ENCODE peak calls at places on chromosomes 13 and 19, in seven cellular contexts. One of them, this sample, is unnamed.

GRCh38 chr13:67943116-67943515 is 713.0 kb upstream of the PCDH9 start:
- DNase-seq in stomach: no peak
- DNase-seq in HFF-Myc: no peak
- DNase-seq in fibroblast of pulmonary artery: no peak
- DNase-seq in dorsolateral prefrontal cortex: no peak
- DNase-seq in astrocyte of the spinal cord: peak
- DNase-seq in thoracic aorta: no peak
- DNase-seq in this sample: no peak

GRCh38 chr13:73984949-73985691 is 149.1 kb downstream of the KLF12 start:
- DNase-seq in fibroblast of pulmonary artery: peak
- DNase-seq in HFF-Myc: no peak
- DNase-seq in thoracic aorta: no peak
- DNase-seq in astrocyte of the spinal cord: no peak
- DNase-seq in dorsolateral prefrontal cortex: no peak
- DNase-seq in stomach: no peak
- DNase-seq in this sample: no peak

GRCh38 chr13:51849145-51850101 is 4.4 kb upstream of the TMEM272 start:
- DNase-seq in dorsolateral prefrontal cortex: no peak
- DNase-seq in astrocyte of the spinal cord: peak
- DNase-seq in fibroblast of pulmonary artery: peak
- DNase-seq in HFF-Myc: no peak
- DNase-seq in stomach: no peak
- DNase-seq in thoracic aorta: no peak
- DNase-seq in this sample: peak

GRCh38 chr13:75458696-75459422 is 23.1 kb downstream of the TBC1D4 start:
- DNase-seq in thoracic aorta: no peak
- DNase-seq in HFF-Myc: no peak
- DNase-seq in fibroblast of pulmonary artery: no peak
- DNase-seq in dorsolateral prefrontal cortex: no peak
- DNase-seq in stomach: peak
- DNase-seq in astrocyte of the spinal cord: no peak
- DNase-seq in this sample: no peak

GRCh38 chr19:18435848-18436631 is 1.9 kb downstream of the ISYNA1 start:
- DNase-seq in fibroblast of pulmonary artery: no peak
- DNase-seq in stomach: no peak
- DNase-seq in HFF-Myc: no peak
- DNase-seq in dorsolateral prefrontal cortex: no peak
- DNase-seq in thoracic aorta: no peak
- DNase-seq in astrocyte of the spinal cord: no peak
- DNase-seq in this sample: no peak

GRCh38 chr13:91242652-91243051 is 104.8 kb upstream of the MIR17HG start:
- DNase-seq in thoracic aorta: no peak
- DNase-seq in stomach: no peak
- DNase-seq in fibroblast of pulmonary artery: no peak
- DNase-seq in HFF-Myc: no peak
- DNase-seq in astrocyte of the spinal cord: peak
- DNase-seq in dorsolateral prefrontal cortex: no peak
- DNase-seq in this sample: no peak

GRCh38 chr13:98171806-98172569 is 5.1 kb downstream of the RNF113B start:
- DNase-seq in dorsolateral prefrontal cortex: no peak
- DNase-seq in astrocyte of the spinal cord: peak
- DNase-seq in HFF-Myc: no peak
- DNase-seq in fibroblast of pulmonary artery: peak
- DNase-seq in thoracic aorta: no peak
- DNase-seq in stomach: peak
- DNase-seq in this sample: peak

GRCh38 chr13:73521970-73522549 is 463.3 kb downstream of the KLF5 start:
- DNase-seq in thoracic aorta: no peak
- DNase-seq in stomach: no peak
- DNase-seq in fibroblast of pulmonary artery: no peak
- DNase-seq in dorsolateral prefrontal cortex: no peak
- DNase-seq in HFF-Myc: no peak
- DNase-seq in astrocyte of the spinal cord: no peak
- DNase-seq in this sample: no peak

GRCh38 chr19:41887711-41888382 is 4.9 kb downstream of the ARHGEF1 start:
- DNase-seq in HFF-Myc: no peak
- DNase-seq in fibroblast of pulmonary artery: peak
- DNase-seq in astrocyte of the spinal cord: peak
- DNase-seq in dorsolateral prefrontal cortex: peak
- DNase-seq in thoracic aorta: no peak
- DNase-seq in stomach: peak
- DNase-seq in this sample: no peak

GRCh38 chr13:99572131-99572530 is 70.9 kb downstream of the TM9SF2 start:
- DNase-seq in thoracic aorta: no peak
- DNase-seq in HFF-Myc: no peak
- DNase-seq in stomach: no peak
- DNase-seq in fibroblast of pulmonary artery: peak
- DNase-seq in dorsolateral prefrontal cortex: no peak
- DNase-seq in astrocyte of the spinal cord: no peak
- DNase-seq in this sample: no peak

GRCh38 chr13:109750376-109750775 is 36.0 kb downstream of the IRS2 start:
- DNase-seq in astrocyte of the spinal cord: no peak
- DNase-seq in fibroblast of pulmonary artery: no peak
- DNase-seq in thoracic aorta: no peak
- DNase-seq in dorsolateral prefrontal cortex: no peak
- DNase-seq in stomach: no peak
- DNase-seq in HFF-Myc: no peak
- DNase-seq in this sample: no peak

GRCh38 chr19:12843999-12844732 is 5.9 kb downstream of the MAST1 start:
- DNase-seq in dorsolateral prefrontal cortex: no peak
- DNase-seq in thoracic aorta: no peak
- DNase-seq in astrocyte of the spinal cord: no peak
- DNase-seq in fibroblast of pulmonary artery: no peak
- DNase-seq in stomach: no peak
- DNase-seq in HFF-Myc: no peak
- DNase-seq in this sample: no peak

GRCh38 chr19:20247016-20247683 is 80.1 kb downstream of the ZNF486 start:
- DNase-seq in thoracic aorta: no peak
- DNase-seq in dorsolateral prefrontal cortex: peak
- DNase-seq in fibroblast of pulmonary artery: peak
- DNase-seq in stomach: peak
- DNase-seq in HFF-Myc: no peak
- DNase-seq in astrocyte of the spinal cord: no peak
- DNase-seq in this sample: no peak

GRCh38 chr19:56746367-56746766 is 74.8 kb upstream of the ZNF835 start:
- DNase-seq in stomach: no peak
- DNase-seq in fibroblast of pulmonary artery: no peak
- DNase-seq in dorsolateral prefrontal cortex: no peak
- DNase-seq in HFF-Myc: no peak
- DNase-seq in astrocyte of the spinal cord: no peak
- DNase-seq in thoracic aorta: no peak
- DNase-seq in this sample: no peak

GRCh38 chr19:35288331-35288730 is 3.6 kb upstream of the MAG start:
- DNase-seq in HFF-Myc: no peak
- DNase-seq in dorsolateral prefrontal cortex: no peak
- DNase-seq in astrocyte of the spinal cord: no peak
- DNase-seq in fibroblast of pulmonary artery: no peak
- DNase-seq in thoracic aorta: no peak
- DNase-seq in stomach: no peak
- DNase-seq in this sample: no peak

GRCh38 chr19:35281303-35281702 is 1.0 kb upstream of the HAMP start:
- DNase-seq in dorsolateral prefrontal cortex: no peak
- DNase-seq in HFF-Myc: no peak
- DNase-seq in astrocyte of the spinal cord: no peak
- DNase-seq in stomach: no peak
- DNase-seq in thoracic aorta: no peak
- DNase-seq in fibroblast of pulmonary artery: no peak
- DNase-seq in this sample: no peak

GRCh38 chr19:35287713-35288112 is 4.2 kb upstream of the MAG start:
- DNase-seq in astrocyte of the spinal cord: no peak
- DNase-seq in fibroblast of pulmonary artery: no peak
- DNase-seq in dorsolateral prefrontal cortex: no peak
- DNase-seq in thoracic aorta: no peak
- DNase-seq in HFF-Myc: no peak
- DNase-seq in stomach: no peak
- DNase-seq in this sample: no peak

GRCh38 chr19:35279985-35280821 is 2.1 kb upstream of the HAMP start:
- DNase-seq in astrocyte of the spinal cord: no peak
- DNase-seq in thoracic aorta: no peak
- DNase-seq in stomach: no peak
- DNase-seq in fibroblast of pulmonary artery: no peak
- DNase-seq in HFF-Myc: no peak
- DNase-seq in dorsolateral prefrontal cortex: no peak
- DNase-seq in this sample: no peak

GRCh38 chr19:35284153-35285140 is 2.1 kb downstream of the HAMP start:
- DNase-seq in thoracic aorta: no peak
- DNase-seq in stomach: no peak
- DNase-seq in HFF-Myc: no peak
- DNase-seq in astrocyte of the spinal cord: no peak
- DNase-seq in fibroblast of pulmonary artery: no peak
- DNase-seq in dorsolateral prefrontal cortex: no peak
- DNase-seq in this sample: no peak
- TF ChIP-seq CTCF in thoracic aorta: no peak
- TF ChIP-seq CTCF in stomach: no peak
- TF ChIP-seq CTCF in HFF-Myc: no peak
- TF ChIP-seq CTCF in astrocyte of the spinal cord: no peak
- TF ChIP-seq CTCF in fibroblast of pulmonary artery: no peak
- TF ChIP-seq CTCF in dorsolateral prefrontal cortex: no peak
- TF ChIP-seq CTCF in this sample: no peak

GRCh38 chr19:10655457-10656312 is 1.5 kb downstream of the ILF3 start:
- DNase-seq in HFF-Myc: no peak
- DNase-seq in astrocyte of the spinal cord: peak
- DNase-seq in fibroblast of pulmonary artery: peak
- DNase-seq in dorsolateral prefrontal cortex: no peak
- DNase-seq in thoracic aorta: no peak
- DNase-seq in stomach: no peak
- DNase-seq in this sample: peak
- TF ChIP-seq CTCF in HFF-Myc: no peak
- TF ChIP-seq CTCF in astrocyte of the spinal cord: no peak
- TF ChIP-seq CTCF in fibroblast of pulmonary artery: no peak
- TF ChIP-seq CTCF in dorsolateral prefrontal cortex: no peak
- TF ChIP-seq CTCF in thoracic aorta: no peak
- TF ChIP-seq CTCF in stomach: no peak
- TF ChIP-seq CTCF in this sample: peak

GRCh38 chr13:95341441-95341840 is 40.2 kb upstream of the ABCC4 start:
- DNase-seq in fibroblast of pulmonary artery: no peak
- DNase-seq in thoracic aorta: no peak
- DNase-seq in HFF-Myc: no peak
- DNase-seq in astrocyte of the spinal cord: no peak
- DNase-seq in stomach: no peak
- DNase-seq in dorsolateral prefrontal cortex: no peak
- DNase-seq in this sample: no peak
- TF ChIP-seq CTCF in fibroblast of pulmonary artery: no peak
- TF ChIP-seq CTCF in thoracic aorta: no peak
- TF ChIP-seq CTCF in HFF-Myc: no peak
- TF ChIP-seq CTCF in astrocyte of the spinal cord: no peak
- TF ChIP-seq CTCF in stomach: no peak
- TF ChIP-seq CTCF in dorsolateral prefrontal cortex: no peak
- TF ChIP-seq CTCF in this sample: no peak

GRCh38 chr19:46878613-46879375 is 18.0 kb downstream of the ARHGAP35 start:
- DNase-seq in stomach: no peak
- DNase-seq in HFF-Myc: peak
- DNase-seq in fibroblast of pulmonary artery: peak
- DNase-seq in astrocyte of the spinal cord: peak
- DNase-seq in thoracic aorta: no peak
- DNase-seq in dorsolateral prefrontal cortex: no peak
- DNase-seq in this sample: peak
- TF ChIP-seq CTCF in stomach: no peak
- TF ChIP-seq CTCF in HFF-Myc: no peak
- TF ChIP-seq CTCF in fibroblast of pulmonary artery: no peak
- TF ChIP-seq CTCF in astrocyte of the spinal cord: no peak
- TF ChIP-seq CTCF in thoracic aorta: no peak
- TF ChIP-seq CTCF in dorsolateral prefrontal cortex: no peak
- TF ChIP-seq CTCF in this sample: no peak

DNA sequence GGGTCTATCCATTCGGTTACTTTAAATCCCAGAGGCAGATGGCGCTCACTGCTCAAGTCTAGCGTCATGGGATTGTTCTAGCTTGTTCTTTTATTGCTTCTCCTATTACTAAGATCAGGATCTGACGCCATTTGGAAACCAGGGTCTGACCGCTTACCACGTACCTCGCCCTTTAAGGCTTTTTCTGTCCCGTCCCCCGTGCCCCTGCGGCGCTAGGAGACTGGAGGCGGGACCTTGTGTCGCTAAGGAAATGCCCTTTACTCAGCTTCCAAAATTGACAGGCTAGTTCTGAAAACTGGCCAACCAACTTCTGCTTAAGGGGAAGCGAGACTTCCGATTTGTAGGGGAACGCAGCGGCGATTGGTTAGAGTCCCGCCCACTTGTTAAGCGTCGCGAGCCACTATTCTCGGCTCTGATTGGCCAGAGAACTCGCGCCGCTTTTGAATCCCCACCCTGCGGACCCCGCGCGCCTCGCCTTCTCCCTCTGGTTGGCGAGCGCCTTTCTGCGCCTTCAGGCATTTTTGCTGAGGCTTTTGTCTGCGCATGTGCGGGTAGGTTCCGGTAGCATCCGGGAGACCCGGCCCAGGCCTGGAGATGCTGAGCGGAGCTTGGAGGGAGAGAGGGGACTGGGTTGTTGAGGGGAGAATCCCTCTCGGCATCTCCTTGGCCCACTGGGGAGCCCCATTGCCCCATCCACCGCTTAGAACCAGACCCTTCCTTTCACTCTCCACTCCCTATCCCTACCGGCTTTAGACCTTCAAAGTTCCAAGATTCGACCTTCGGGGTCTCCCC is 3.9 kb upstream of the C19orf84 start:
- DNase-seq in fibroblast of pulmonary artery: peak
- DNase-seq in astrocyte of the spinal cord: peak
- DNase-seq in dorsolateral prefrontal cortex: peak
- DNase-seq in stomach: peak
- DNase-seq in thoracic aorta: peak
- DNase-seq in HFF-Myc: peak
- DNase-seq in this sample: peak
- TF ChIP-seq CTCF in fibroblast of pulmonary artery: no peak
- TF ChIP-seq CTCF in astrocyte of the spinal cord: no peak
- TF ChIP-seq CTCF in dorsolateral prefrontal cortex: peak
- TF ChIP-seq CTCF in stomach: no peak
- TF ChIP-seq CTCF in thoracic aorta: no peak
- TF ChIP-seq CTCF in HFF-Myc: no peak
- TF ChIP-seq CTCF in this sample: peak

GRCh38 chr19:30555788-30556110 is 183.6 kb downstream of the ZNF536 start:
- DNase-seq in fibroblast of pulmonary artery: no peak
- DNase-seq in dorsolateral prefrontal cortex: no peak
- DNase-seq in stomach: no peak
- DNase-seq in thoracic aorta: no peak
- DNase-seq in astrocyte of the spinal cord: no peak
- DNase-seq in HFF-Myc: no peak
- DNase-seq in this sample: no peak

GRCh38 chr19:30557927-30558557 is 185.9 kb downstream of the ZNF536 start:
- DNase-seq in fibroblast of pulmonary artery: no peak
- DNase-seq in thoracic aorta: no peak
- DNase-seq in stomach: no peak
- DNase-seq in HFF-Myc: no peak
- DNase-seq in dorsolateral prefrontal cortex: no peak
- DNase-seq in astrocyte of the spinal cord: no peak
- DNase-seq in this sample: no peak

GRCh38 chr19:30557212-30557611 is 185.0 kb downstream of the ZNF536 start:
- DNase-seq in HFF-Myc: no peak
- DNase-seq in fibroblast of pulmonary artery: no peak
- DNase-seq in stomach: no peak
- DNase-seq in dorsolateral prefrontal cortex: no peak
- DNase-seq in astrocyte of the spinal cord: no peak
- DNase-seq in thoracic aorta: no peak
- DNase-seq in this sample: no peak

GRCh38 chr19:30555075-30555787 is 183.0 kb downstream of the ZNF536 start:
- DNase-seq in fibroblast of pulmonary artery: no peak
- DNase-seq in thoracic aorta: no peak
- DNase-seq in dorsolateral prefrontal cortex: no peak
- DNase-seq in stomach: no peak
- DNase-seq in astrocyte of the spinal cord: no peak
- DNase-seq in HFF-Myc: no peak
- DNase-seq in this sample: no peak

GRCh38 chr19:30556230-30556711 is 184.1 kb downstream of the ZNF536 start:
- DNase-seq in HFF-Myc: no peak
- DNase-seq in astrocyte of the spinal cord: no peak
- DNase-seq in fibroblast of pulmonary artery: no peak
- DNase-seq in thoracic aorta: no peak
- DNase-seq in stomach: no peak
- DNase-seq in dorsolateral prefrontal cortex: no peak
- DNase-seq in this sample: no peak
- TF ChIP-seq CTCF in HFF-Myc: no peak
- TF ChIP-seq CTCF in astrocyte of the spinal cord: no peak
- TF ChIP-seq CTCF in fibroblast of pulmonary artery: no peak
- TF ChIP-seq CTCF in thoracic aorta: no peak
- TF ChIP-seq CTCF in stomach: no peak
- TF ChIP-seq CTCF in dorsolateral prefrontal cortex: peak
- TF ChIP-seq CTCF in this sample: no peak